ENCODE peak calls at places on chromosome 18, in seven cellular contexts. M is NB4, R is Calu3, K is astrocyte of the spinal cord, I is GM06990, F is cardiac fibroblast, T is right lobe of liver. J is an unnamed sample.

GRCh38 chr18:79544386-79544963 is 135.1 kb upstream of the CTDP1 start:
- DNase-seq in M (no peak), R (no peak), K (no peak), I (no peak), F (no peak), T (peak), J (peak)

GRCh38 chr18:63997041-63997440 is 27.2 kb downstream of the SERPINB8 start:
- DNase-seq in M (no peak), R (no peak), K (no peak), I (no peak), F (no peak), T (no peak), J (no peak)

GRCh38 chr18:22170421-22171262 is 1.3 kb downstream of the GATA6 start:
- DNase-seq in M (peak), R (no peak), K (peak), I (peak), F (peak), T (peak), J (no peak)

GRCh38 chr18:76491801-76492668 is 3.0 kb downstream of the ZNF516 start:
- DNase-seq in M (peak), R (peak), K (no peak), I (peak), F (peak), T (peak), J (peak)

GRCh38 chr18:21363411-21363810 is 121.4 kb downstream of the GREB1L start:
- DNase-seq in M (no peak), R (no peak), K (no peak), I (no peak), F (no peak), T (no peak), J (no peak)

GRCh38 chr18:62334110-62334509 is 9.0 kb downstream of the TNFRSF11A start:
- DNase-seq in M (no peak), R (peak), K (peak), I (no peak), F (peak), T (no peak), J (no peak)

GRCh38 chr18:77100751-77101355 is 31.7 kb downstream of the MBP start:
- DNase-seq in M (no peak), R (no peak), K (no peak), I (no peak), F (peak), T (no peak), J (peak)

GRCh38 chr18:28041366-28041765 is 135.6 kb downstream of the CDH2 start:
- DNase-seq in M (no peak), R (no peak), K (peak), I (no peak), F (peak), T (no peak), J (no peak)

GRCh38 chr18:78994000-78994399 is 14.4 kb downstream of the SALL3 start:
- DNase-seq in M (no peak), R (no peak), K (no peak), I (no peak), F (no peak), T (no peak), J (no peak)

GRCh38 chr18:63202814-63203213 is 116.8 kb downstream of the BCL2 start:
- DNase-seq in M (no peak), R (no peak), K (no peak), I (no peak), F (no peak), T (no peak), J (no peak)

GRCh38 chr18:77129150-77129551 is 3.4 kb downstream of the MBP start:
- DNase-seq in M (peak), R (no peak), K (peak), I (no peak), F (peak), T (no peak), J (no peak)

GRCh38 chr18:58231930-58232329 is 187.9 kb downstream of the NEDD4L start:
- DNase-seq in M (peak), R (peak), K (no peak), I (no peak), F (peak), T (no peak), J (no peak)

GRCh38 chr18:42614619-42615293 is 500.7 kb downstream of the RIT2 start:
- DNase-seq in M (no peak), R (no peak), K (no peak), I (no peak), F (peak), T (no peak), J (no peak)

GRCh38 chr18:25805939-25806338 is 284.5 kb downstream of the SS18 start:
- DNase-seq in M (no peak), R (no peak), K (no peak), I (no peak), F (no peak), T (no peak), J (no peak)
- TF ChIP-seq CTCF in M (no peak), R (no peak), K (no peak), I (no peak), F (no peak), T (no peak), J (no peak)

DNA sequence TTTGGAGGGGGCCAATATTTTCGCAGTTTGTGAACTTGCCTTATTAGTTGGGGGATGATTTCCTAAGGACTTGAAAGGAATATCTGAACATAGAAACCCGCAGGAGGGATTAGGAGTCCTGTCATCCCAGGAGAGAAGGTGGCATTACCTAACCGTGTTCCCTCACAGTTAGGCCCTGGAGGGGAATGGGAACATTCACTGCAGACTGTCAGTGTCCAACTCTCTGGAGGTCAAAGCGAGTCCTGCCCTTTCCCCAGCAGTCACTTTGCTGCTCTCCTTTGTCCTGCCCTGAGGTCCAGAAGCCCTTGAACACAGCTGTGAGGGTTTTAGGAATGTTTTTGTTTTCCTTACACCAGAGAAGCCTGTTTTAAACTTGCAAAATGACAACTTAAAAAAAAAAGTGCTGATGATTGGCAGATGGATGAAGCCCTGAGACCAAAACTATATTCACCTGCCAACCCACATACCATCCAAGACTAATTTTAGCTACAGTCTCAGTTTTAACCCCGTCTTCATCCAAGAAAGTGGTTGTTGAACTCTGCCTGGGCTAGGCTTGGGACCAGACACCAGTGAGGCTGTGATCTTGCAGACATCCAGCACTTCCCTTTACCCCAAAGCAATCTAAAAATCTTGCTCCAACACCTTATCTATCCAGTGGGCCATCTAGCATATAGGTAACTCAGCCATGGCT is 90.5 kb upstream of the MEX3C start:
- DNase-seq in M (no peak), R (no peak), K (no peak), I (no peak), F (no peak), T (no peak), J (no peak)
- TF ChIP-seq CTCF in M (no peak), R (no peak), K (no peak), I (no peak), F (no peak), T (no peak), J (no peak)

DNA sequence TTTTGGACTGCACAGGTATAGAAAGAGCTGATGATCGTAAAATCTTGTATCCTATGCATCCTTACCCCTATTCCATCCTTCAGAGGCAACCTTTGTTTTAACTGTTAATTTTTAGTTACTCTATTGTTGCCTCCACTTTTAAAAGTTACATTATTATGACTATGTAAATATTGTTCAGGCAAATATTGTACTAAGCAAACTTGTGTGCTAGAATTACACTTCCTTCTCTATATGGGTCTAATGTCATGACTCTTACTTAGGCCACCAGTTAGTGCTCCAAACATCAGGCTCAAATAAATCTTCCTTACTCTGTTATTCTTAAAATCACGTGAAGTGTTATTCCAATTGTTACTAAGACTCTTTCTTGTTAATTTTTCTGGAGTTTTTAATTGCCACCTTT is 47.4 kb upstream of the EMILIN2 start:
- DNase-seq in M (no peak), R (no peak), K (no peak), I (no peak), F (no peak), T (no peak), J (no peak)
- TF ChIP-seq CTCF in M (no peak), R (no peak), K (no peak), I (no peak), F (no peak), T (no peak), J (no peak)

GRCh38 chr18:74447404-74448152 is 9.5 kb downstream of the DIPK1C start:
- DNase-seq in M (no peak), R (no peak), K (no peak), I (no peak), F (no peak), T (peak), J (no peak)

GRCh38 chr18:74445585-74445984 is 11.5 kb downstream of the DIPK1C start:
- DNase-seq in M (no peak), R (no peak), K (no peak), I (no peak), F (no peak), T (no peak), J (no peak)

GRCh38 chr18:74446178-74446577 is 10.9 kb downstream of the DIPK1C start:
- DNase-seq in M (no peak), R (no peak), K (no peak), I (no peak), F (no peak), T (no peak), J (no peak)

GRCh38 chr18:74444104-74444503 is 13.0 kb downstream of the DIPK1C start:
- DNase-seq in M (no peak), R (no peak), K (no peak), I (no peak), F (no peak), T (no peak), J (no peak)

DNA sequence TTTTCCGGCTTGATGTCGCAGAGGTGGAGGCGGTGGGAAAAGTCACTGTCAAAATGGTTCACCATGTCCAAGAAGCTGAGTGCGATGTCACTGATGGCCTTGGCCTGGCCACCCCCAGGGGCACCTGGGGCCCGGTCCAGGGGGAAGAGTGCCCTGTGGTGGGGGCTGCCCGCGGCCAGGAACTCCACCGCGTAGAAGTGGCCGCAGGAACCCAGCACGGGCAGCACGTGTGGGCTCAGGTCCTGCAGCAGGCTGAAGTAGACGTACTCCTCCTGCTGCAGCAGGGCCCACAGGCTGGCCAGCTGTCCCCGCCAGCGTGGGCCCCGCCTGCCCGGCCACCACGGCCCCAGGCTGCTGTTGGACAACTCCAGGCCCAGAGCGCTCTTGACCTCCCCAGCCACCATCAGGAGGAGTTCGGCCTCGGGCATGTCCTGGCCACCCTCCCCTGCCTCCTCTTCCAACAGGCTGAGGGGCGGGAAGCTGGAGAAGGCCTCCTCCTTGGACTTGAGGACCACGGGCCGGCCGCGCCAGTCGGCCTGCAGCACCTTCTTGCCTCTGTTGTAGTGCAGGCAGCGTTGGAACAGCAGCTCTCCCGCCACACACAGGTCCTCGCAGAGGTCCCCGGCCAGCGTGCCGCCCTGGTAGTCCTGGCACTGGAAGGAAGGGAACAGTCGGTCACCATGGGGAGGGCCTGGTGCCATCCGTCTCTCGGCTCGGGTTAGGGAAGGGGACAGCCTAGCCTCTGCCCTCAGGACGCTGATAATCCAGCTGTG is 10.3 kb downstream of the DIPK1C start:
- DNase-seq in M (no peak), R (no peak), K (no peak), I (no peak), F (no peak), T (no peak), J (no peak)
- TF ChIP-seq CTCF in M (no peak), R (no peak), K (no peak), I (no peak), F (no peak), T (no peak), J (no peak)

GRCh38 chr18:68085251-68085650 is 568.7 kb upstream of the DSEL start:
- DNase-seq in M (no peak), R (no peak), K (no peak), I (no peak), F (no peak), T (no peak), J (no peak)

GRCh38 chr18:68083131-68083530 is 566.6 kb upstream of the DSEL start:
- DNase-seq in M (no peak), R (no peak), K (peak), I (no peak), F (peak), T (no peak), J (no peak)

GRCh38 chr18:68083776-68084175 is 567.3 kb upstream of the DSEL start:
- DNase-seq in M (no peak), R (no peak), K (peak), I (no peak), F (no peak), T (no peak), J (no peak)
- TF ChIP-seq CTCF in M (no peak), R (no peak), K (no peak), I (no peak), F (no peak), T (no peak), J (no peak)

J was measured in natural killer cell.